ENCODE peak calls at places on chromosomes 12 and 14, in seven cellular contexts. M is left lung; H is CD4-positive, alpha-beta T cell; W is IMR-90; E is HFFc6; K is lower leg skin; O is esophagus squamous epithelium. N is an unnamed sample.

GRCh38 chr14:68820119-68820518 is 27.3 kb upstream of the ZFP36L1 start:
- DNase-seq in K (no peak), H (no peak), E (no peak), O (no peak), W (no peak), M (no peak), N (no peak)

GRCh38 chr14:22981090-22982012 is 1.0 kb downstream of the AJUBA start:
- DNase-seq in H (no peak), K (no peak), E (no peak), O (no peak), W (no peak), M (peak), N (no peak)

GRCh38 chr14:86296173-86296572 is 766.2 kb downstream of the FLRT2 start:
- DNase-seq in W (peak), M (no peak), K (no peak), O (no peak), E (peak), H (no peak), N (no peak)

GRCh38 chr12:71641390-71641789 is 22.3 kb downstream of the ZFC3H1 start:
- DNase-seq in W (no peak), O (no peak), K (no peak), E (no peak), H (no peak), M (no peak), N (no peak)

GRCh38 chr14:20970647-20970982 is 15.3 kb downstream of the RNASE2 start:
- DNase-seq in K (no peak), H (no peak), E (no peak), O (no peak), M (no peak), W (no peak), N (no peak)

GRCh38 chr14:73209943-73210342 is 27.4 kb upstream of the PAPLN start:
- DNase-seq in M (no peak), E (peak), O (no peak), H (no peak), W (peak), K (no peak), N (no peak)

GRCh38 chr14:21097616-21098133 is 780 bp downstream of the ZNF219 start:
- DNase-seq in M (peak), K (no peak), W (no peak), E (no peak), O (no peak), H (no peak), N (no peak)

GRCh38 chr14:68678471-68678870 is 114.4 kb downstream of the ZFP36L1 start:
- DNase-seq in W (no peak), M (no peak), K (no peak), E (no peak), O (no peak), H (no peak), N (no peak)

GRCh38 chr14:60090864-60091519 is 731 bp upstream of the PCNX4 start:
- DNase-seq in H (peak), O (peak), M (no peak), W (peak), E (no peak), K (no peak), N (no peak)

GRCh38 chr14:78195431-78195830 is 25.3 kb downstream of the NRXN3 start:
- DNase-seq in E (no peak), K (no peak), H (no peak), O (no peak), W (no peak), M (no peak), N (no peak)

GRCh38 chr14:71321556-71322315 is 414.5 kb downstream of the PCNX1 start:
- DNase-seq in H (no peak), O (no peak), M (no peak), K (peak), E (peak), W (peak), N (peak)

GRCh38 chr14:71319646-71320045 is 412.4 kb downstream of the PCNX1 start:
- DNase-seq in E (peak), H (no peak), K (peak), W (peak), M (no peak), O (no peak), N (no peak)

GRCh38 chr14:71320734-71321555 is 413.7 kb downstream of the PCNX1 start:
- DNase-seq in E (peak), H (peak), O (no peak), K (peak), W (peak), M (peak), N (peak)

GRCh38 chr14:71318097-71318459 is 410.8 kb downstream of the PCNX1 start:
- DNase-seq in O (no peak), K (no peak), E (no peak), M (no peak), W (no peak), H (no peak), N (no peak)

DNA sequence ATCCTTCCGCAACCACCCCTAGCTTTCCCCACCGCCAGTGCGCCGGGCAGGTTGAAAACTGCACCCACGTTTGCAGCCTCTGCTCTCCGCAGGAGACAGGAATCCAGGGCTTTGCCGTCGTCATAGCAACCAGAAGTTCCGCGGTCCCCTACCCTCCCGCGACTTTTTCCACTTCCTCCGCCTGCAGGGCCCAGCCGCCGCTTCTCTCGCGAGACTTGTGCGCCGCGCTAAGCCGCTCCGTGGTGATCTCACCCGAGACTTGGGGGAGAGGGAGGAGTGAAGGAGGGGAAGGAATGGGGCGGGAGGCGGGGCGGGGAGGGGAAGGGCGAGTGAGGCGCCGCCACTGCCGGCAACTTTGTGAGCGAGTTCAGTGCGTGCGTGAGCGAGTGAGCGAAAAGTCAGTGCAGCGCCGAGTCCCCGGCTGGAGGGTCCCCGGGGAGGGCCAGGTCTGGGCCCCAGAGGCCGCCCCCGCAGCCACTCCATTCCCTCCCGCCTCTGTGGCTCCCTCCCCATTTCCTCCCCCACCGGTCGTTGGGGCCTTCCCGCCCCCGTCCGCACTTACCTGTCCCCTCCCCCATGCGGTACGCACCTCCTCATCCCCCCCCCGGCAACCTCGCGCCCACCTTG is 413.0 kb downstream of the PCNX1 start:
- DNase-seq in W (peak), H (peak), E (peak), O (peak), M (peak), K (peak), N (peak)
- TF ChIP-seq CTCF in W (no peak), H (no peak), E (no peak), O (peak), M (no peak), K (no peak), N (no peak)

DNA sequence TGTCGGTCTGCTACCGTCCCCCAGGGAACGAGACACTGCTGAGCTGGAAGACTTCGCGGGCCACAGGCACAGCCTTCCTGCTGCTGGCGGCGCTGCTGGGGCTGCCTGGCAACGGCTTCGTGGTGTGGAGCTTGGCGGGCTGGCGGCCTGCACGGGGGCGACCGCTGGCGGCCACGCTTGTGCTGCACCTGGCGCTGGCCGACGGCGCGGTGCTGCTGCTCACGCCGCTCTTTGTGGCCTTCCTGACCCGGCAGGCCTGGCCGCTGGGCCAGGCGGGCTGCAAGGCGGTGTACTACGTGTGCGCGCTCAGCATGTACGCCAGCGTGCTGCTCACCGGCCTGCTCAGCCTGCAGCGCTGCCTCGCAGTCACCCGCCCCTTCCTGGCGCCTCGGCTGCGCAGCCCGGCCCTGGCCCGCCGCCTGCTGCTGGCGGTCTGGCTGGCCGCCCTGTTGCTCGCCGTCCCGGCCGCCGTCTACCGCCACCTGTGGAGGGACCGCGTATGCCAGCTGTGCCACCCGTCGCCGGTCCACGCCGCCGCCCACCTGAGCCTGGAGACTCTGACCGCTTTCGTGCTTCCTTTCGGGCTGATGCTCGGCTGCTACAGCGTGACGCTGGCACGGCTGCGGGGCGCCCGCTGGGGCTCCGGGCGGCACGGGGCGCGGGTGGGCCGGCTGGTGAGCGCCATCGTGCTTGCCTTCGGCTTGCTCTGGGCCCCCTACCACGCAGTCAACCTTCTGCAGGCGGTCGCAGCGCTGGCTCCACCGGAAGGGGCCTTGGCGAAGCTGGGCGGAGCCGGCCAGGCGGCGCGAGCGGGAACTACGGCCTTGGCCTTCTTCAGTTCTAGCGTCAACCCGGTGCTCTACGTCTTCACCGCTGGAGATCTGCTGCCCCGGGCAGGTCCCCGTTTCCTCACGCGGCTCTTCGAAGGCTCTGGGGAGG is at the start of gene LTB4R:
- DNase-seq in O (no peak), H (peak), M (peak), E (peak), W (peak), K (no peak), N (no peak)
- TF ChIP-seq CTCF in O (peak), H (peak), M (peak), E (peak), W (peak), K (no peak), N (no peak)

GRCh38 chr14:58270628-58271027 is 26.0 kb downstream of the PSMA3 start:
- DNase-seq in O (no peak), M (no peak), K (no peak), E (peak), W (peak), H (no peak), N (no peak)

GRCh38 chr14:58275527-58276190 is 22.7 kb upstream of the ARID4A start:
- DNase-seq in H (no peak), W (no peak), O (no peak), M (no peak), K (no peak), E (no peak), N (no peak)

GRCh38 chr14:58276208-58276607 is 22.1 kb upstream of the ARID4A start:
- DNase-seq in K (no peak), M (no peak), W (no peak), O (no peak), E (no peak), H (no peak), N (no peak)

GRCh38 chr14:58278177-58278576 is 20.2 kb upstream of the ARID4A start:
- DNase-seq in W (no peak), H (no peak), K (no peak), M (no peak), O (no peak), E (no peak), N (no peak)

GRCh38 chr14:58272589-58273372 is 25.6 kb upstream of the ARID4A start:
- DNase-seq in W (peak), H (no peak), M (no peak), O (no peak), K (no peak), E (peak), N (no peak)
- TF ChIP-seq CTCF in W (peak), H (no peak), M (no peak), O (no peak), K (no peak), E (peak), N (no peak)

DNA sequence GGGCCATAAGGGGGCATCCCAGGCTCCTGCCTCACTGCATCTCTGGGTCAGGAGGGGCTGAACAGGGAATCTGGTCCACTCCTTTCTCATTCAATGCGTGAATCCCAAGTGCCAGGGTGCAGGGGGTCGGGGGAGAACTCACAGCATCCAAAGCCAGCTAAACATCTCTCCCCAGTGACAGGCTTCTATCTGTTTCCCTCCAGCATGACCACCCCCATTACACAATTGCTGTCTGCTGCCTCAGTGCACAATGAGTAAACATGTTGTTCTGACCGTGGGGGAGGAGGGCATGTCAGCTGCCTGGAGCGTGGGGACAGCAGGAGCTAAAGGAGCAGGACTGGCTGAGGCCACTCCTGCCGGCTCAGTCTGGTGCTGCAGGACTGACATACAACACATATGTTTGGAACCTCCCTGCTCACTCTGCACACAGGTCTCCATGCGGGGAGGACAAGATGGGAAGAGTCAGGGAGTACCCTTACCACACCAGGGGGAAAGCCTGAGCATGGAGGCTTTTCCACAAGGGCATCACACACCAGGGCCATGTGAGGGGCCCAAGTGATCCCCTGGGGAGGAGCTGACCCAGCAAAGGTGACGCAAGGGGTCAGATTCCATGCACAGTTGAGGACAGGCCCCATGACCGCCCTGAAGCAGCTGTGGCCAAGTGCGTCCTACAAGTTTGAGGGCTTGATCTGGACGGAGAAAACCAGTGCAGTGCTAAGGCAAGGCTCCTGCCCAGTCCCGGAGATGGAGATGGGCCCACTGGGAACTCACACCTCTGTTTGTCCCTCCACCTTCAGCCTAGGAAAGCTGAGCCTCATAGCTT is 1.4 kb downstream of the TNS2 start:
- DNase-seq in W (peak), H (no peak), M (peak), K (peak), O (no peak), E (peak), N (peak)
- TF ChIP-seq CTCF in W (peak), H (no peak), M (no peak), K (no peak), O (peak), E (peak), N (no peak)

DNA sequence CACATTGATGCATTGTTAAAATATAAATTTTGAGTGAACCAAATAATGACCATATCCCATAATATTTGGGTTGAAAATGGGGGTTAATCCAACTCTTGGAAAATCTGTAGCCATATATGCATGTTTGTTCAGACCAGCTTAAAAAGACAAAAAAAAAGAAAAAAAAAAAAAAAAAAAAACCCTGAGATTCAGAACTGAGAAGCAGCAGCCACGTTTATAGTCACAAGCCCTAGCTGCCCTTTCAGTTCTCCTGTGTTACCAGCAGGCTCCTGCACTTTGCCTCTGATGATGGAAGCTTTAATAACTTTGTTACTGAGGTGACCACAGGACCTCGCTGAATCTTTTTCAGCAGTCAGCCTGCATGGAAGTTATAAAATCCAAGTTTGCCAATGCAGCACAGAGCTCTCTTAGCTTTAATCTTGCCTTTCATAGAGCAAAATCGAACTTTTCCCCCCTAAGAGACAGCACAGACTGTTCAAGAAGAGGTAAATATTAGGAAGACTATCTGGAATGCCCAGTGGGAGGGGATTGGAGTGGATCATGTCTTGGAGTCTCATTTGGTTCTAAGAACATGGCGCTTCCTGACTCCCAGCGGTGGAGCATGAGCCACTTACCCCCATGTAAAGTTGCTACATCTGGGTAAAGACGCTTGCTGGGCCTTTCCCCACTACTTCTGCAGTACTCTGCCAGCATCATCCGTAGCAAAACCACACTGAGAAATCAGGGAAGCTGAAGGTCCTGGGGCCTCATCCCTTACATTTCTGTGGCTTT is 20.6 kb downstream of the GNG2 start:
- DNase-seq in H (no peak), O (no peak), W (no peak), K (no peak), E (no peak), M (no peak), N (no peak)
- TF ChIP-seq CTCF in H (no peak), O (no peak), W (no peak), K (no peak), E (no peak), M (no peak), N (no peak)

DNA sequence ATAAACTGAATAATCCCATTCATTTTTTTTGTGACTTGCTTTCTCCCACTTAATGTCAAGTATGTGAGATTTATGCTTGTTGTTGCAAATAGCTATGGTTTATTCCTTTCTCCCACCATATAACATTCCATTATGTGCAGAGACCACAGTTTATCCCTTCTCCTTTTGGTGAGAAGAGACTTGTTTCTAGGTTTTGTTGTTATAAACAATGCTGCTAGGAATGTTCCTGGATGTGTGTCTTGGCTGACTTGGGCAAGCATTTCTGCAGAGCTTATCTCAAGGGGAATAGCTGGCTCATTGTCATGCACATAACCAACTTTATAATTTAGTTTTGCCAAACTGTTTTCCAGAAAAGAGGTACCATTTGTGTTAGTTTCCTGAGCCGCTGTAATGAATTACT is 47.6 kb upstream of the PPP1CC start:
- DNase-seq in E (peak), M (no peak), H (no peak), O (no peak), W (no peak), K (no peak), N (no peak)
- TF ChIP-seq CTCF in E (no peak), M (no peak), H (no peak), O (no peak), W (no peak), K (no peak), N (no peak)

GRCh38 chr14:45990252-45990651 is 661.3 kb downstream of the RPL10L start:
- DNase-seq in M (no peak), K (no peak), E (no peak), W (no peak), H (no peak), O (no peak), N (no peak)
- TF ChIP-seq CTCF in M (no peak), K (no peak), E (peak), W (no peak), H (no peak), O (no peak), N (peak)

DNA sequence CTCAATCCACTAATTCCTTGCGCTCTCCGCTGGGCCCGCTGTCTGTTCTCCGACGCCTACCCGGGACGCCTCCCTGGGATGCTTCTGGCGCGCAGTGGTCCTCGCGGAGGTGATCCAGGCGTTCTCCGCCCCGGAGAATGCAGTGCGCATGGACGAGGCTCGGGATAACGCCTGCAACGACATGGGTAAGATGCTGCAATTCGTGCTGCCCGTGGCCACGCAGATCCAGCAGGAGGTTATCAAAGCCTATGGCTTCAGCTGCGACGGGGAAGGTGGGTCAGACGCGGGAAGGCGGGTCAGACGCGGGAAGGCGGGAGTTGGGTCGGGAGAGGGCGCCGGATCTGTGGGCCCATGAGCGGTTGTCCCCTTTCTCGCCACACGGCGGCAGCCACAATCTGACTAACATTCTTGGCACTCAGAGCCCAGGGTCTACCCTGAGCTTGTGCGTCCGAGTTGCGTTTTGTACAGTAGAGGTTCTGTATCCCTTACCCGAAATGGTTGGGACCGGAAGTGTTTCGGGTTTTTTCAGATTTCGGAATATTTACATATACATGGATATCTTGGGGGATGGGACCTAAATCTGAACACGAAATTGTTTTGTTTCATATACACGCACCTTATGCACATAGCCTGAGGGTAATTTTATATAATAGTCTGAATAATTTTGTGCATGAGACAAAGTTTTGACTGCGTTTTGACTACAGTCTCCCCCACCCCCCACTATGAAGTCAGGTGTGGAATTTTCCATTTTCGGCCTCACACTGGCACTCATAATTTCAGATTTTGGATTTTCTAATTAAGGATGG is 762 bp downstream of the C12orf57 start:
- DNase-seq in K (peak), W (peak), E (peak), H (peak), M (peak), O (peak), N (peak)
- TF ChIP-seq CTCF in K (no peak), W (peak), E (peak), H (peak), M (peak), O (peak), N (peak)

GRCh38 chr14:38016497-38016896 is 191.2 kb upstream of the SSTR1 start:
- DNase-seq in H (no peak), W (no peak), K (no peak), E (no peak), O (no peak), M (no peak), N (no peak)
- TF ChIP-seq CTCF in H (no peak), W (no peak), K (no peak), E (peak), O (no peak), M (no peak), N (no peak)

GRCh38 chr12:6960291-6961277 is 9.4 kb downstream of the PTPN6 start:
- DNase-seq in W (peak), M (no peak), H (no peak), E (peak), K (no peak), O (no peak), N (no peak)
- TF ChIP-seq CTCF in W (peak), M (no peak), H (peak), E (peak), K (no peak), O (peak), N (no peak)